ENCODE peak calls at places on chromosomes 13 and 19, in six cellular contexts. Y is HFF-Myc; I is T-helper 9 cell; O is NCI-H1105 treated with DMSO at 0.1 percent for 48 hours; H is fibroblast of the aortic adventitia; U is activated CD4-positive, alpha-beta T cell treated with anti-CD3 and anti-CD28 coated beads, Interleukin-2, amount 50 U/mL, for 48 hours. Q is an unnamed sample.
A peak's percentile ranks its signal among the peaks of the same experiment; 100 is the strongest.

GRCh38 chr19:56896041-56896440 is 55.5 kb upstream of the PEG3 start:
- DNase-seq in H (no peak), U (no peak), Y (no peak), O (no peak), I (no peak), Q (no peak)

GRCh38 chr13:73696713-73697112 is 437.5 kb downstream of the KLF12 start:
- DNase-seq in I (no peak), U (no peak), O (no peak), Y (no peak), H (no peak), Q (no peak)

GRCh38 chr19:11420429-11420893 is 1.3 kb upstream of the RGL3 start:
- DNase-seq in O (peak; percentile 18), H (peak; percentile 27), I (no peak), U (no peak), Y (no peak), Q (no peak)

GRCh38 chr13:43307921-43308433 is 284.6 kb downstream of the DNAJC15 start:
- DNase-seq in I (no peak), H (peak; percentile 80), O (peak; percentile 77), Y (peak; percentile 85), U (no peak), Q (peak; percentile 87)

GRCh38 chr19:48858984-48859710 is 9.3 kb downstream of the PLEKHA4 start:
- DNase-seq in I (peak; percentile 70), H (no peak), U (peak; percentile 86), Y (no peak), O (no peak), Q (no peak)

GRCh38 chr13:36339600-36340155 is 6.5 kb downstream of the SPART start:
- DNase-seq in U (no peak), I (no peak), H (no peak), O (no peak), Y (no peak), Q (no peak)

GRCh38 chr13:55727683-55728082 is 1413.0 kb upstream of the PRR20A start:
- DNase-seq in O (no peak), Y (no peak), U (no peak), H (no peak), I (no peak), Q (no peak)

GRCh38 chr13:74107598-74107997 is 26.6 kb downstream of the KLF12 start:
- DNase-seq in H (no peak), O (no peak), I (no peak), Y (no peak), U (no peak), Q (no peak)

GRCh38 chr13:45055902-45056648 is 64.2 kb upstream of the GTF2F2 start:
- DNase-seq in U (peak; percentile 30), H (peak; percentile 95), I (no peak), Y (peak; percentile 70), O (no peak), Q (no peak)

GRCh38 chr19:2101417-2102335 is 5.0 kb downstream of the IZUMO4 start:
- DNase-seq in O (no peak), H (no peak), I (no peak), U (no peak), Y (no peak), Q (no peak)

GRCh38 chr13:33992891-33993336 is 175.0 kb downstream of the RFC3 start:
- DNase-seq in Y (no peak), O (no peak), U (no peak), H (no peak), I (no peak), Q (no peak)

GRCh38 chr13:29754486-29754806 is 96.0 kb downstream of the UBL3 start:
- DNase-seq in Y (no peak), H (peak; percentile 21), I (no peak), O (no peak), U (peak; percentile 37), Q (no peak)

GRCh38 chr13:89066868-89067466 is 1395.8 kb downstream of the SLITRK5 start:
- DNase-seq in Y (no peak), O (peak; percentile 1), H (peak; percentile 31), I (no peak), U (no peak), Q (no peak)